ENCODE peak calls at places on chromosomes 7 and 10, in four cellular contexts. X, F, V and S are unnamed samples.

GRCh38 chr7:114450431-114450830 is 35.8 kb downstream of the FOXP2 start:
- DNase-seq in X (no peak), F (no peak), V (no peak), S (no peak)

GRCh38 chr10:121608669-121609190 is 10.5 kb upstream of the FGFR2 start:
- DNase-seq in X (peak), F (peak), V (peak), S (peak)

GRCh38 chr10:129892571-129893045 is 71.5 kb downstream of the EBF3 start:
- DNase-seq in X (no peak), F (no peak), V (no peak), S (no peak)

GRCh38 chr10:3395487-3395886 is 222.9 kb upstream of the PITRM1 start:
- DNase-seq in X (peak), F (no peak), V (no peak), S (no peak)

GRCh38 chr7:34066968-34067367 is 161.6 kb downstream of the BMPER start:
- DNase-seq in X (no peak), F (peak), V (no peak), S (no peak)

GRCh38 chr10:62352356-62352963 is 21.7 kb upstream of the ZNF365 start:
- DNase-seq in X (no peak), F (peak), V (no peak), S (no peak)

GRCh38 chr7:22110881-22111280 is 165.2 kb upstream of the CDCA7L start:
- DNase-seq in X (no peak), F (no peak), V (no peak), S (no peak)

GRCh38 chr7:44380179-44380830 is 54.9 kb upstream of the CAMK2B start:
- DNase-seq in X (no peak), F (no peak), V (no peak), S (no peak)

GRCh38 chr7:128347573-128348147 is 4.0 kb upstream of the RBM28 start:
- DNase-seq in X (peak), F (peak), V (peak), S (peak)

GRCh38 chr7:151243411-151244155 is 4.9 kb downstream of the SMARCD3 start:
- DNase-seq in X (peak), F (no peak), V (no peak), S (no peak)

GRCh38 chr10:18279202-18279601 is 139.0 kb downstream of the CACNB2 start:
- DNase-seq in X (no peak), F (peak), V (no peak), S (no peak)

GRCh38 chr10:20391629-20392028 is 505.5 kb downstream of the NEBL start:
- DNase-seq in X (no peak), F (no peak), V (no peak), S (no peak)

GRCh38 chr10:9877978-9878377 is 1139.7 kb upstream of the CELF2 start:
- DNase-seq in X (no peak), F (peak), V (no peak), S (no peak)

GRCh38 chr7:23410446-23411183 is 59.7 kb downstream of the IGF2BP3 start:
- DNase-seq in X (peak), F (no peak), V (no peak), S (no peak)

GRCh38 chr7:84108787-84109186 is 85.8 kb downstream of the SEMA3A start:
- DNase-seq in X (no peak), F (no peak), V (no peak), S (no peak)

GRCh38 chr10:1395025-1395981 is 339.1 kb downstream of the WDR37 start:
- DNase-seq in X (no peak), F (no peak), V (no peak), S (no peak)